ENCODE peak calls at places on chromosomes 5 and 9, in five cellular contexts. One of them, this sample, is unnamed.

GRCh38 chr5:142600611-142601360 is 85.1 kb downstream of the FGF1 start:
- DNase-seq in cardiac fibroblast: peak
- DNase-seq in CD4-positive, alpha-beta T cell: no peak
- DNase-seq in nephron progenitor cell: peak
- DNase-seq in GM06990: no peak
- DNase-seq in this sample: no peak

GRCh38 chr9:113454914-113455761 is 8.4 kb upstream of the RGS3 start:
- DNase-seq in cardiac fibroblast: peak
- DNase-seq in CD4-positive, alpha-beta T cell: no peak
- DNase-seq in nephron progenitor cell: no peak
- DNase-seq in GM06990: peak
- DNase-seq in this sample: no peak

GRCh38 chr5:125179617-125180016 is 433.2 kb upstream of the ZNF608 start:
- DNase-seq in cardiac fibroblast: no peak
- DNase-seq in CD4-positive, alpha-beta T cell: no peak
- DNase-seq in nephron progenitor cell: no peak
- DNase-seq in GM06990: no peak
- DNase-seq in this sample: no peak

GRCh38 chr5:43073597-43074546 is 33.8 kb upstream of the ANXA2R start:
- DNase-seq in cardiac fibroblast: peak
- DNase-seq in CD4-positive, alpha-beta T cell: peak
- DNase-seq in nephron progenitor cell: no peak
- DNase-seq in GM06990: no peak
- DNase-seq in this sample: no peak

GRCh38 chr5:514101-514485 is 10.2 kb downstream of the SLC9A3 start:
- DNase-seq in cardiac fibroblast: no peak
- DNase-seq in CD4-positive, alpha-beta T cell: no peak
- DNase-seq in nephron progenitor cell: no peak
- DNase-seq in GM06990: no peak
- DNase-seq in this sample: no peak

GRCh38 chr9:4689013-4689412 is 9.6 kb downstream of the CDC37L1 start:
- DNase-seq in cardiac fibroblast: no peak
- DNase-seq in CD4-positive, alpha-beta T cell: no peak
- DNase-seq in nephron progenitor cell: no peak
- DNase-seq in GM06990: no peak
- DNase-seq in this sample: no peak

GRCh38 chr5:141618030-141618803 is 583 bp downstream of the DIAPH1 start:
- DNase-seq in cardiac fibroblast: peak
- DNase-seq in CD4-positive, alpha-beta T cell: peak
- DNase-seq in nephron progenitor cell: peak
- DNase-seq in GM06990: no peak
- DNase-seq in this sample: no peak

GRCh38 chr9:31142456-31142855 is 1242.0 kb upstream of the ACO1 start:
- DNase-seq in cardiac fibroblast: no peak
- DNase-seq in CD4-positive, alpha-beta T cell: no peak
- DNase-seq in nephron progenitor cell: no peak
- DNase-seq in GM06990: no peak
- DNase-seq in this sample: no peak

GRCh38 chr9:78405461-78405860 is 108.5 kb downstream of the PSAT1 start:
- DNase-seq in cardiac fibroblast: no peak
- DNase-seq in CD4-positive, alpha-beta T cell: no peak
- DNase-seq in nephron progenitor cell: no peak
- DNase-seq in GM06990: no peak
- DNase-seq in this sample: no peak

GRCh38 chr9:89791754-89792153 is 186.9 kb downstream of the GADD45G start:
- DNase-seq in cardiac fibroblast: no peak
- DNase-seq in CD4-positive, alpha-beta T cell: no peak
- DNase-seq in nephron progenitor cell: no peak
- DNase-seq in GM06990: no peak
- DNase-seq in this sample: no peak

GRCh38 chr5:141753971-141754713 is 72.1 kb upstream of the ARAP3 start:
- DNase-seq in cardiac fibroblast: peak
- DNase-seq in CD4-positive, alpha-beta T cell: no peak
- DNase-seq in nephron progenitor cell: peak
- DNase-seq in GM06990: no peak
- DNase-seq in this sample: no peak

DNA sequence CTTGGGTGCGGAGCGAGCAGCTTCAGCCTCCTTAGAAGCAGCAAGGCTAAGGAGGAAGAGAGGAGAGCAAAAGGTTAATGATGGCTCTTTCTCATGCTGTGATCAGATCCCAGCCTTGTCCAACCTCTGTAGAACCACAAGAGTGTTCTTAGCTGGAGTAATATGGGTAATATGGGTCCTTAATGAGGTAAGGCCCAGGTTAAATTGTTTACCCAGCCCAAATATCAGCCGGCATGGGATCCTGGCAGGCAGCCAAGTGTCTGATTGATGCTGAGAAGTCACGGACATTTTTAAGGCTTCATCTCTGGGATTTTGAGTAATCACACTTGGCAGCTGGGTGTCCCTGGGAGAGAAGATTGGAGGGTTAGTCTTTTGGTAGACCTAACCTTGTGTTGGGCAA is 32.3 kb downstream of the GLRA1 start:
- DNase-seq in cardiac fibroblast: no peak
- DNase-seq in CD4-positive, alpha-beta T cell: no peak
- DNase-seq in nephron progenitor cell: no peak
- DNase-seq in GM06990: no peak
- DNase-seq in this sample: no peak
- TF ChIP-seq CTCF in cardiac fibroblast: no peak
- TF ChIP-seq CTCF in CD4-positive, alpha-beta T cell: no peak
- TF ChIP-seq CTCF in nephron progenitor cell: no peak
- TF ChIP-seq CTCF in GM06990: no peak
- TF ChIP-seq CTCF in this sample: no peak

GRCh38 chr5:21573915-21574314 is 1279.2 kb downstream of the CDH12 start:
- DNase-seq in cardiac fibroblast: no peak
- DNase-seq in CD4-positive, alpha-beta T cell: no peak
- DNase-seq in nephron progenitor cell: no peak
- DNase-seq in GM06990: no peak
- DNase-seq in this sample: no peak
- TF ChIP-seq CTCF in cardiac fibroblast: no peak
- TF ChIP-seq CTCF in CD4-positive, alpha-beta T cell: no peak
- TF ChIP-seq CTCF in nephron progenitor cell: no peak
- TF ChIP-seq CTCF in GM06990: no peak
- TF ChIP-seq CTCF in this sample: no peak

DNA sequence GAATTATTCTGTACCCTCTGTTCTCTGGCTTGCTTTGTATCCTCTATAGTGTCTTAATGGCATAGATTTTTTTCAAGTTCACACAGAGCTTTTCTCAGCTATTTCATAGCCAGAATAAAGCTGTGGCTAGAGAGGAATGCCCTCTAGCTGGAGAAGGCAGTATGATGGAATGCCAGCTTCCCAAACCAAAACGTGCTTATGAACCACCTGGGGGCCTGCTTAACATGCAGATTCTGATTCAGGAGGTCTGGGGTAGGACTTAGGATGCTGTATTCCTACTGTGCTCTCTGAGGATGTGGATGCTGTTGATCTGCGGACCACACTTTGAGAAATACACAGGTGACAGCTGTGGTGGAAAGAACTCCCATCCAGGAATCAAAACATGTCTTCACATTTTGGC is 49.9 kb upstream of the DPYSL3 start:
- DNase-seq in cardiac fibroblast: no peak
- DNase-seq in CD4-positive, alpha-beta T cell: no peak
- DNase-seq in nephron progenitor cell: no peak
- DNase-seq in GM06990: no peak
- DNase-seq in this sample: no peak
- TF ChIP-seq CTCF in cardiac fibroblast: no peak
- TF ChIP-seq CTCF in CD4-positive, alpha-beta T cell: no peak
- TF ChIP-seq CTCF in nephron progenitor cell: no peak
- TF ChIP-seq CTCF in GM06990: no peak
- TF ChIP-seq CTCF in this sample: no peak

GRCh38 chr5:52786937-52787599 is 648 bp upstream of the ITGA1 start:
- DNase-seq in cardiac fibroblast: peak
- DNase-seq in CD4-positive, alpha-beta T cell: peak
- DNase-seq in nephron progenitor cell: no peak
- DNase-seq in GM06990: no peak
- DNase-seq in this sample: no peak
- TF ChIP-seq CTCF in cardiac fibroblast: peak
- TF ChIP-seq CTCF in CD4-positive, alpha-beta T cell: peak
- TF ChIP-seq CTCF in nephron progenitor cell: no peak
- TF ChIP-seq CTCF in GM06990: peak
- TF ChIP-seq CTCF in this sample: no peak

GRCh38 chr5:110045153-110045552 is 355.4 kb downstream of the MAN2A1 start:
- DNase-seq in cardiac fibroblast: peak
- DNase-seq in CD4-positive, alpha-beta T cell: no peak
- DNase-seq in nephron progenitor cell: no peak
- DNase-seq in GM06990: no peak
- DNase-seq in this sample: no peak

GRCh38 chr5:110038297-110038997 is 348.7 kb downstream of the MAN2A1 start:
- DNase-seq in cardiac fibroblast: peak
- DNase-seq in CD4-positive, alpha-beta T cell: no peak
- DNase-seq in nephron progenitor cell: no peak
- DNase-seq in GM06990: no peak
- DNase-seq in this sample: no peak

GRCh38 chr5:110043025-110043424 is 353.3 kb downstream of the MAN2A1 start:
- DNase-seq in cardiac fibroblast: no peak
- DNase-seq in CD4-positive, alpha-beta T cell: no peak
- DNase-seq in nephron progenitor cell: no peak
- DNase-seq in GM06990: no peak
- DNase-seq in this sample: no peak

GRCh38 chr5:110040178-110040577 is 350.5 kb downstream of the MAN2A1 start:
- DNase-seq in cardiac fibroblast: no peak
- DNase-seq in CD4-positive, alpha-beta T cell: no peak
- DNase-seq in nephron progenitor cell: no peak
- DNase-seq in GM06990: no peak
- DNase-seq in this sample: no peak
- TF ChIP-seq CTCF in cardiac fibroblast: peak
- TF ChIP-seq CTCF in CD4-positive, alpha-beta T cell: no peak
- TF ChIP-seq CTCF in nephron progenitor cell: no peak
- TF ChIP-seq CTCF in GM06990: peak
- TF ChIP-seq CTCF in this sample: no peak

DNA sequence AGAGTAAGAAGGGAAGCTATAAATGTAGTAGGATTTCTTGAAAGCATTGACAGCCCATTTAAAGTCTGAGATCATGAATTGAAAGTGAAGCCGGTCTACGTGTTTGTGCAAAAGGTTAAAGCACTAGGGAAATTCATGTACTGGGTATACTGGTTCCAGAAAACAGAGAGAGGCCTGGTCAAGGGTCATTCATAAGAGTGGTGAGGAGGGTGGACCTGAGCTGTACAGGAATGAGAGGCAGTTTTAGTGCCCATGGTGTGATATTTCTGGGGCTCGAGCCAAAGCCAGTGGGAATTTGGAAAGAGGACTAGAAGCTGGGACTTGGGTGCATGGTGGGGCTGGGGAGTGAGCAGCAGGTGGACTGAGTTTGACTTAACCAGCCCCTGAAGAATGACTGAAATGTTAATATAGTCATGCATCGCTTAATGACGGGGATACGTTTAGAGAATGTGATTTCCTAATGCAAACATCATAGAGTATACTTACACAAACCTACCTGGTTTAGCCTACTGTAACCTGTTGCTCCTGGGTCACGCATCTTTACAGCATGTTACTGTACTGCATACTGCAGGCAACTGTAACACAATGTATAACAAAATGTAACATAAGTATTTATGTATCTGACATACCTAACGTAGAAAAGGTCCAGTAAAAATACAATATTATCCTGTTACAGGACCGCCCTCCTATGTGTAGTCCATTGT is 173.0 kb downstream of the MAST4 start:
- DNase-seq in cardiac fibroblast: no peak
- DNase-seq in CD4-positive, alpha-beta T cell: no peak
- DNase-seq in nephron progenitor cell: no peak
- DNase-seq in GM06990: no peak
- DNase-seq in this sample: no peak
- TF ChIP-seq CTCF in cardiac fibroblast: no peak
- TF ChIP-seq CTCF in CD4-positive, alpha-beta T cell: no peak
- TF ChIP-seq CTCF in nephron progenitor cell: no peak
- TF ChIP-seq CTCF in GM06990: no peak
- TF ChIP-seq CTCF in this sample: no peak

DNA sequence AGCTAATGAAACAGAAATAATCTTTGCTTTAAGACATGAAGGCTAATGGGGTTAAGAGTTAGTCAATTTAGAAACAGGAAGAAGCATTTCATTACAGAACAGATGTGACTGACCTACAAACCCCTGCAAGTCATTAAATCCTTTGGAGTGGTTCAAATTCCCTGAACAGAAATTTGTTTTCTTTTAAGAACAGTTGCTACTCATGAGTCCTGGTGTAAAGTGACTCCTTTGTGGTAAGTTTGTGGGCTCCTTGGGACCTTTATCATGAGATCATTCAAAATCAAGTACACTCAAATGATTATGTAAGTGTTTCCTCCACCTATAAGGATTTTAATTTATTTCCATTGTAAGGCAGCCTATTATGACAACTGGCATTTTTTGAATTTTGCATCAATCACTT is 1.2 kb downstream of the MINAR2 start:
- DNase-seq in cardiac fibroblast: no peak
- DNase-seq in CD4-positive, alpha-beta T cell: no peak
- DNase-seq in nephron progenitor cell: no peak
- DNase-seq in GM06990: no peak
- DNase-seq in this sample: no peak
- TF ChIP-seq CTCF in cardiac fibroblast: no peak
- TF ChIP-seq CTCF in CD4-positive, alpha-beta T cell: no peak
- TF ChIP-seq CTCF in nephron progenitor cell: no peak
- TF ChIP-seq CTCF in GM06990: no peak
- TF ChIP-seq CTCF in this sample: no peak

GRCh38 chr9:106286249-106286648 is 576.7 kb upstream of the ZNF462 start:
- DNase-seq in cardiac fibroblast: no peak
- DNase-seq in CD4-positive, alpha-beta T cell: no peak
- DNase-seq in nephron progenitor cell: peak
- DNase-seq in GM06990: no peak
- DNase-seq in this sample: no peak
- TF ChIP-seq CTCF in cardiac fibroblast: no peak
- TF ChIP-seq CTCF in CD4-positive, alpha-beta T cell: no peak
- TF ChIP-seq CTCF in nephron progenitor cell: peak
- TF ChIP-seq CTCF in GM06990: peak
- TF ChIP-seq CTCF in this sample: no peak

GRCh38 chr5:23614422-23614821 is 107.0 kb downstream of the PRDM9 start:
- DNase-seq in cardiac fibroblast: peak
- DNase-seq in CD4-positive, alpha-beta T cell: no peak
- DNase-seq in nephron progenitor cell: no peak
- DNase-seq in GM06990: no peak
- DNase-seq in this sample: no peak
- TF ChIP-seq CTCF in cardiac fibroblast: no peak
- TF ChIP-seq CTCF in CD4-positive, alpha-beta T cell: no peak
- TF ChIP-seq CTCF in nephron progenitor cell: no peak
- TF ChIP-seq CTCF in GM06990: no peak
- TF ChIP-seq CTCF in this sample: no peak

This sample was measured in esophagus squamous epithelium.